ENCODE peak calls at places on chromosomes 2 and 18, in five cellular contexts. B is LNCaP clone FGC, N is uterus, U is colonic mucosa, Y is ovary. L is an unnamed sample.

GRCh38 chr2:161170917-161171594 is 10.8 kb downstream of the TANK start:
- DNase-seq in B (no peak), N (no peak), U (no peak), Y (no peak), L (no peak)

GRCh38 chr2:148653437-148653836 is 8.9 kb downstream of the EPC2 start:
- DNase-seq in B (no peak), N (no peak), U (no peak), Y (no peak), L (no peak)

GRCh38 chr2:40168546-40168945 is 283.3 kb downstream of the SLC8A1 start:
- DNase-seq in B (no peak), N (no peak), U (no peak), Y (no peak), L (no peak)

GRCh38 chr2:8139668-8140202 is 542.1 kb upstream of the ID2 start:
- DNase-seq in B (no peak), N (no peak), U (no peak), Y (no peak), L (no peak)

GRCh38 chr2:165462433-165462832 is 7.1 kb upstream of the CSRNP3 start:
- DNase-seq in B (no peak), N (no peak), U (no peak), Y (no peak), L (no peak)

GRCh38 chr18:57353137-57353939 is 981 bp downstream of the ST8SIA3 start:
- DNase-seq in B (no peak), N (no peak), U (no peak), Y (no peak), L (no peak)

GRCh38 chr2:221780281-221780688 is 208.2 kb upstream of the EPHA4 start:
- DNase-seq in B (no peak), N (no peak), U (no peak), Y (no peak), L (no peak)

GRCh38 chr2:227932001-227932400 is 60.6 kb downstream of the DAW1 start:
- DNase-seq in B (no peak), N (no peak), U (no peak), Y (no peak), L (no peak)

GRCh38 chr2:25877431-25878360 is 591 bp downstream of the ASXL2 start:
- DNase-seq in B (peak), N (peak), U (peak), Y (peak), L (peak)

GRCh38 chr2:199136241-199136640 is 321.5 kb downstream of the SATB2 start:
- DNase-seq in B (no peak), N (no peak), U (no peak), Y (no peak), L (no peak)

GRCh38 chr2:54454922-54455583 is 1.1 kb upstream of the SPTBN1 start:
- DNase-seq in B (no peak), N (peak), U (no peak), Y (peak), L (no peak)

GRCh38 chr2:168293766-168294165 is 46.4 kb upstream of the STK39 start:
- DNase-seq in B (no peak), N (no peak), U (no peak), Y (no peak), L (no peak)

GRCh38 chr2:119240311-119241204 is 16.9 kb downstream of the STEAP3 start:
- DNase-seq in B (no peak), N (no peak), U (peak), Y (no peak), L (peak)

GRCh38 chr18:5503740-5504139 is 40.1 kb downstream of the EPB41L3 start:
- DNase-seq in B (no peak), N (no peak), U (no peak), Y (no peak), L (no peak)

GRCh38 chr2:173401716-173402326 is 47.1 kb downstream of the CDCA7 start:
- DNase-seq in B (no peak), N (no peak), U (no peak), Y (no peak), L (no peak)

GRCh38 chr18:67108894-67109293 is 407.6 kb downstream of the DSEL start:
- DNase-seq in B (no peak), N (no peak), U (no peak), Y (no peak), L (no peak)

GRCh38 chr2:219350215-219350937 is 17.8 kb upstream of the RESP18 start:
- DNase-seq in B (no peak), N (no peak), U (no peak), Y (no peak), L (no peak)

GRCh38 chr18:3839481-3840075 is 389.6 kb downstream of the TGIF1 start:
- DNase-seq in B (no peak), N (no peak), U (no peak), Y (no peak), L (no peak)

GRCh38 chr2:241822264-241822623 is 13.3 kb downstream of the NEU4 start:
- DNase-seq in B (no peak), N (no peak), U (no peak), Y (no peak), L (no peak)

GRCh38 chr2:241595600-241596140 is 37.1 kb downstream of the BOK start:
- DNase-seq in B (no peak), N (no peak), U (no peak), Y (no peak), L (no peak)

GRCh38 chr2:126852361-126852760 is 46.3 kb upstream of the TEX51 start:
- DNase-seq in B (no peak), N (no peak), U (no peak), Y (no peak), L (no peak)

GRCh38 chr2:20209373-20210109 is 15.4 kb downstream of the SDC1 start:
- DNase-seq in B (no peak), N (no peak), U (no peak), Y (no peak), L (no peak)

GRCh38 chr18:47953471-47953931 is 23.0 kb upstream of the SMAD2 start:
- DNase-seq in B (no peak), N (no peak), U (peak), Y (no peak), L (peak)

GRCh38 chr18:44725300-44726096 is 44.8 kb downstream of the SETBP1 start:
- DNase-seq in B (no peak), N (no peak), U (no peak), Y (peak), L (peak)

GRCh38 chr2:12555012-12555645 is 161.6 kb upstream of the TRIB2 start:
- DNase-seq in B (no peak), N (no peak), U (no peak), Y (no peak), L (no peak)

GRCh38 chr2:9665903-9666302 is 35.1 kb upstream of the YWHAQ start:
- DNase-seq in B (no peak), N (no peak), U (no peak), Y (no peak), L (no peak)

GRCh38 chr18:58761241-58761969 is 90.1 kb downstream of the MALT1 start:
- DNase-seq in B (peak), N (no peak), U (peak), Y (no peak), L (no peak)

GRCh38 chr2:100427627-100428258 is 10.3 kb upstream of the CHST10 start:
- DNase-seq in B (peak), N (peak), U (peak), Y (peak), L (peak)
- TF ChIP-seq CTCF in B (peak), N (no peak), U (peak), Y (no peak), L (peak)

DNA sequence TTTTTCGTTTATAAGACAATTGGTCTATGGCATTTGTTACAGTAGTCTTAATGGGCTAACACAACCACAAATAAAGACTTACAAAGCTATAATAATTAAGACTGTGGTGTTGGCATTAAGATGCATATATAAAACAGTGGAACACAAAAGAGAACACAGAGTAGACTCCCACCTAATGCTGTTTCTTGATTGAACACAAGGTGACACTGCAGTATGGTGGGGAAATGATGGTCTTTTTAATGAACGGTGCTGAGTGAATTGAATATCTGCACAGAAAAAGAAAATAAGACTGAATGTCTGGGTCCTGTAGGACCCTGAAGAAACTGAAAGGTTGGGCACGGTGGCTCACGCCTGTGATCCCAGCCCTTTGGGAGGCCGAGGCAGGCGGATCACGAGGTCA is 1136.6 kb upstream of the NXPH2 start:
- DNase-seq in B (no peak), N (no peak), U (no peak), Y (no peak), L (no peak)
- TF ChIP-seq CTCF in B (no peak), N (no peak), U (no peak), Y (no peak), L (no peak)

DNA sequence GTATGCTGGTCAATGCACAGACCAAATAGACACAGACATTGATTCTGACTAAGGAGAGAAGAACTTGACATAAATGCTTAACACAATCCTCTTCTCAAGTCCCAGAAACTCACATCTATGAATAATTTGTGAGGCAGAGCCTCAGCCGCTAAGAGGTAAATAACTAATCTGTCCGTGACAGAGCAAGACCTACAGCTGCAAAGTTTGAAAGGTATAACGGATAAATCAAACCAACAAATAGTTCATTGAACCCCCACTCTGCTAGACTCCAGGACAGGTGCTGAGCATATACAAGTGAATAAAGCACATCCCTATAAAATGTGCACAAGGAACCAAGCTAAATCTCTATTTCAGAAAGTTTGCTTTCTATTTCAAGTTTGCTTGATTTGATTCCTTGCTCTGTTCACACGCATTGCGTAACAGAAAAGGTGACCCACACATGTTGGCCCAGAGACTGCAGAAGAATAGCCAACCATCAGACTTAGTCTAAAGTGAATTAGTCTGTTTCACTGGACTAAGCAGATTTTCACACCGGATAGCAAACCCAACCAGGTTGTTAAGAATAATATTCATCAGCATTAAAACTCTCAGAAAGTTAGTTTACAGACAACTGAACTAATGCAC is 51.7 kb downstream of the NCKAP5 start:
- DNase-seq in B (no peak), N (no peak), U (no peak), Y (no peak), L (no peak)
- TF ChIP-seq CTCF in B (no peak), N (no peak), U (no peak), Y (no peak), L (no peak)

DNA sequence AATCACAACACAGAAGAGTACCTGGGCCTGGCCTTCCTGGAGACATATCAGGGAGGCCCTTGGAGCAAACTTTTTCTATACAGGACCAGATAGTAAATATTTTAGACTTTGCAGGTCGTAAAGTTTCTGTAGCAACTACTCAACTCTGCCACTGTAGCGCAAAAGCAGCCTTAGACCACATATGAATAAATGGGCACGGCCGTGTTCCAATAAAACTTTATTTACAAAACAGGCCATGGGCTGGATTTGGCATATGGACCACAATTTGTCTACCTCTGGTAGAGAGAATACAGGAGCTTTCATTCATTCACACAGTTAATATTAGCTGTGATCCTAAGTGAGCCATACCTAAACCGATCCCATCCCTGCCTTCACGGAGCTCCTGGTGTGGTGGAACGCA is 98.6 kb upstream of the CAB39 start:
- DNase-seq in B (no peak), N (no peak), U (no peak), Y (no peak), L (no peak)
- TF ChIP-seq CTCF in B (no peak), N (no peak), U (no peak), Y (no peak), L (no peak)

DNA sequence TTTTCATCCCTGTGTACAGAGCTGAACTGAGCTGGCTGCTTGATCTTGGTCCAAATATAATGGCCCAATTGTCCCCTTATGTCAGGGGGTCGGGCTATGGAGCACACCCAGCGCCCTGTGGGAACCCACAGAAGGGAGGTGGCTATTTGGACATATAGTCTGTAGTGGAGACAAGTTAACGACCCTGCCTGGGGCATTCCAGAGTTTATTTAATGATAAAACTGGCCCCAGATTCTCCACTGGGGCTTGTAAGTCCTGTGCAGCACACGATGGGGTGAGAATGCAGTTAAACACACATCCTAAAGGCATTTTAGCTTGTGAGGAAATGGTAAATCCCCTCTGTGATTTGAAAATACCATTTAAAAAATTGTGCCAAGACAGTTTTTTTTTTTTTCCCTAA is 72.9 kb downstream of the QPCT start:
- DNase-seq in B (no peak), N (no peak), U (no peak), Y (no peak), L (no peak)
- TF ChIP-seq CTCF in B (no peak), N (no peak), U (no peak), Y (no peak), L (no peak)